ENCODE peak calls at places on chromosome 7, in six cellular contexts. T is IMR-90, S is neuronal stem cell, W is mesenchymal stem cell, N is H1, H is trophoblast cell. E is an unnamed sample.

GRCh38 chr7:129949292-129950133 is 3.2 kb downstream of the UBE2H start:
- DNase-seq in H (peak), W (peak), S (peak), N (peak), T (peak), E (peak)

GRCh38 chr7:351256-351655 is 61.3 kb downstream of the FOXL3 start:
- DNase-seq in H (no peak), T (no peak), N (no peak), W (no peak), S (no peak), E (no peak)

GRCh38 chr7:98285132-98286092 is 3.9 kb downstream of the BRI3 start:
- DNase-seq in H (peak), W (no peak), T (no peak), S (no peak), N (no peak), E (no peak)

GRCh38 chr7:122507591-122507990 is 191.3 kb downstream of the RNF133 start:
- DNase-seq in H (peak), N (no peak), S (no peak), W (no peak), T (no peak), E (no peak)

GRCh38 chr7:38211486-38211885 is 33.4 kb downstream of the STARD3NL start:
- DNase-seq in H (no peak), T (no peak), N (no peak), S (no peak), W (peak), E (no peak)

GRCh38 chr7:129909669-129910068 is 43.1 kb downstream of the UBE2H start:
- DNase-seq in S (no peak), T (no peak), H (no peak), N (peak), W (no peak), E (no peak)

GRCh38 chr7:36969376-36969775 is 245.1 kb upstream of the AOAH start:
- DNase-seq in S (no peak), N (no peak), H (no peak), T (no peak), W (no peak), E (no peak)

GRCh38 chr7:21911341-21911875 is 34.3 kb downstream of the CDCA7L start:
- DNase-seq in S (no peak), N (no peak), W (peak), H (no peak), T (peak), E (no peak)

GRCh38 chr7:87216701-87217508 is 2.6 kb downstream of the TMEM243 start:
- DNase-seq in H (no peak), W (no peak), N (no peak), T (no peak), S (no peak), E (no peak)

GRCh38 chr7:23349484-23350157 is 50.5 kb downstream of the MALSU1 start:
- DNase-seq in S (peak), T (peak), H (no peak), W (peak), N (no peak), E (no peak)

GRCh38 chr7:55120501-55121198 is 101.8 kb downstream of the EGFR start:
- DNase-seq in N (no peak), T (peak), S (no peak), H (peak), W (peak), E (no peak)

GRCh38 chr7:55438765-55439525 is 73.8 kb downstream of the LANCL2 start:
- DNase-seq in T (peak), H (no peak), S (no peak), N (no peak), W (no peak), E (no peak)

GRCh38 chr7:66140924-66141323 is 26.3 kb downstream of the CRCP start:
- DNase-seq in S (no peak), N (no peak), H (peak), T (peak), W (peak), E (no peak)

GRCh38 chr7:142583424-142583823 is 165.8 kb upstream of the PRSS1 start:
- DNase-seq in W (peak), N (no peak), H (peak), T (peak), S (no peak), E (no peak)

GRCh38 chr7:134353411-134353810 is 36.7 kb upstream of the SLC35B4 start:
- DNase-seq in T (no peak), S (no peak), N (no peak), H (no peak), W (no peak), E (no peak)

GRCh38 chr7:18575989-18576572 is 80.5 kb downstream of the HDAC9 start:
- DNase-seq in N (no peak), H (no peak), S (no peak), W (no peak), T (no peak), E (no peak)

GRCh38 chr7:99257065-99257464 is 15.6 kb upstream of the MYH16 start:
- DNase-seq in H (no peak), W (no peak), N (no peak), S (no peak), T (no peak), E (no peak)

GRCh38 chr7:102042016-102042656 is 224.7 kb downstream of the CUX1 start:
- DNase-seq in H (peak), W (peak), T (peak), S (no peak), N (no peak), E (no peak)

GRCh38 chr7:123748171-123748733 is 551 bp downstream of the WASL start:
- DNase-seq in T (peak), W (peak), S (peak), H (peak), N (peak), E (peak)

GRCh38 chr7:108211382-108212201 is 81.4 kb upstream of the LAMB4 start:
- DNase-seq in N (no peak), W (peak), S (no peak), H (no peak), T (peak), E (peak)

GRCh38 chr7:2612445-2613112 is 19.2 kb upstream of the TTYH3 start:
- DNase-seq in W (no peak), S (no peak), H (no peak), T (no peak), N (peak), E (peak)

GRCh38 chr7:24963218-24963617 is 16.8 kb downstream of the OSBPL3 start:
- DNase-seq in N (no peak), S (no peak), W (peak), H (no peak), T (peak), E (no peak)

GRCh38 chr7:34675749-34676374 is 17.8 kb downstream of the NPSR1 start:
- DNase-seq in T (no peak), S (peak), H (no peak), W (peak), N (peak), E (peak)

GRCh38 chr7:140082770-140083169 is 20.0 kb upstream of the PARP12 start:
- DNase-seq in N (no peak), W (no peak), T (no peak), S (no peak), H (no peak), E (no peak)

GRCh38 chr7:44074349-44074695 is 8.0 kb downstream of the POLM start:
- DNase-seq in N (no peak), T (no peak), S (no peak), H (no peak), W (no peak), E (no peak)

GRCh38 chr7:44308741-44309270 is 16.6 kb downstream of the CAMK2B start:
- DNase-seq in W (no peak), S (no peak), H (no peak), T (no peak), N (peak), E (no peak)

GRCh38 chr7:94394058-94394398 is 667 bp upstream of the COL1A2 start:
- DNase-seq in N (peak), H (no peak), T (peak), W (no peak), S (no peak), E (no peak)

GRCh38 chr7:118496138-118496644 is 271.7 kb downstream of the ANKRD7 start:
- DNase-seq in W (peak), S (no peak), T (no peak), N (no peak), H (no peak), E (no peak)

GRCh38 chr7:73992104-73992562 is 35.8 kb upstream of the ELN start:
- DNase-seq in W (peak), T (peak), H (peak), S (no peak), N (no peak), E (no peak)

GRCh38 chr7:479948-480499 is 39.6 kb downstream of the PDGFA start:
- DNase-seq in H (no peak), S (no peak), W (no peak), T (no peak), N (peak), E (no peak)

GRCh38 chr7:106058925-106059324 is 53.2 kb downstream of the SYPL1 start:
- DNase-seq in N (no peak), W (no peak), S (no peak), T (no peak), H (no peak), E (no peak)

GRCh38 chr7:44326261-44327125 is 1.1 kb upstream of the CAMK2B start:
- DNase-seq in H (no peak), W (no peak), S (no peak), T (no peak), N (peak), E (no peak)

GRCh38 chr7:66928388-66928787 is 7.4 kb downstream of the TMEM248 start:
- DNase-seq in H (no peak), S (no peak), W (no peak), N (no peak), T (no peak), E (no peak)

GRCh38 chr7:6376820-6377219 is 70.9 kb downstream of the DAGLB start:
- DNase-seq in W (no peak), S (no peak), H (no peak), T (no peak), N (no peak), E (no peak)

GRCh38 chr7:21318190-21318915 is 109.5 kb upstream of the SP4 start:
- DNase-seq in H (no peak), W (peak), S (no peak), N (no peak), T (no peak), E (no peak)

GRCh38 chr7:11332186-11332864 is 358.7 kb downstream of the PHF14 start:
- DNase-seq in T (no peak), N (no peak), H (no peak), S (no peak), W (no peak), E (no peak)

GRCh38 chr7:76302299-76303056 is at the start of gene HSPB1:
- DNase-seq in T (peak), N (peak), S (peak), W (peak), H (peak), E (peak)

GRCh38 chr7:102460467-102460866 is 4.2 kb downstream of the ALKBH4 start:
- DNase-seq in T (no peak), W (no peak), S (no peak), H (no peak), N (no peak), E (no peak)

GRCh38 chr7:2431260-2431867 is 28.0 kb downstream of the CHST12 start:
- DNase-seq in H (no peak), S (no peak), N (peak), W (no peak), T (no peak), E (peak)

GRCh38 chr7:152085116-152085515 is 59.6 kb downstream of the GALNT11 start:
- DNase-seq in S (no peak), W (no peak), H (no peak), N (no peak), T (no peak), E (no peak)
- H3K14ac ChIP-seq in S (no peak), W (no peak), H (no peak), N (no peak), T (no peak), E (no peak)

GRCh38 chr7:32957326-32958045 is at the start of gene FKBP9:
- DNase-seq in H (peak), N (peak), S (peak), T (peak), W (peak), E (peak)

GRCh38 chr7:32952876-32953275 is 4.4 kb upstream of the FKBP9 start:
- DNase-seq in N (no peak), T (no peak), W (no peak), H (no peak), S (no peak), E (no peak)

GRCh38 chr7:32958046-32959025 is 1.1 kb downstream of the FKBP9 start:
- DNase-seq in S (no peak), N (peak), T (peak), W (peak), H (no peak), E (peak)
- H3K18ac ChIP-seq in S (peak), N (peak), T (peak), W (peak), H (peak), E (no peak)

GRCh38 chr7:156151658-156152057 is 339.4 kb upstream of the SHH start:
- DNase-seq in N (no peak), W (no peak), H (no peak), T (no peak), S (no peak), E (no peak)

GRCh38 chr7:156148995-156149394 is 336.7 kb upstream of the SHH start:
- DNase-seq in N (no peak), H (no peak), W (no peak), S (no peak), T (no peak), E (no peak)

GRCh38 chr7:156153590-156153989 is 341.3 kb upstream of the SHH start:
- DNase-seq in N (no peak), T (no peak), H (no peak), W (no peak), S (no peak), E (no peak)

GRCh38 chr7:156151082-156151481 is 338.8 kb upstream of the SHH start:
- DNase-seq in H (no peak), W (no peak), N (no peak), S (no peak), T (no peak), E (no peak)

GRCh38 chr7:156152380-156152779 is 340.1 kb upstream of the SHH start:
- DNase-seq in T (no peak), S (no peak), H (no peak), W (no peak), N (no peak), E (no peak)
- H3K14ac ChIP-seq in T (no peak), S (no peak), H (no peak), W (no peak), N (no peak), E (no peak)

DNA sequence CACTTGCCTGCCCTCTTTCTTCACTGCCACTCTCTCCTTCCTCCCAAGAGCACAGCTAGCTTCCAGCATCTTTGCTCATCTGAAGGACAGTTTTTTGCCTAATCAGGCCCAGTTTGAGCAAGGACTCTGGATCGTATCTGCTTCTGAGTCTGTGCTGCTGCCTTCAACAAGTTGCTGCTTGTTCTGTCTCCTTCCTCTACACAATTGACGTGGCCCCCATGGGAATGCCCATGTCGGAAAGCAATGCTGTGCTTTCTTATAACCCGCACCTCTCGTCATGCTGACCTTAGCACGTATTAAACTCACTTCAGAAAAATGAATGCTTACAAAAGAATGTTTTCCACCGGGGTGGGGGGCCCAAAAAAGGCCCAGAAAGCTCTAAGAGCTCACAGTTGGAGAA is 324.7 kb upstream of the C7orf33 start:
- DNase-seq in H (no peak), W (no peak), S (no peak), T (no peak), N (no peak), E (no peak)
- H3K18ac ChIP-seq in H (peak), W (no peak), S (no peak), T (no peak), N (peak), E (no peak)

DNA sequence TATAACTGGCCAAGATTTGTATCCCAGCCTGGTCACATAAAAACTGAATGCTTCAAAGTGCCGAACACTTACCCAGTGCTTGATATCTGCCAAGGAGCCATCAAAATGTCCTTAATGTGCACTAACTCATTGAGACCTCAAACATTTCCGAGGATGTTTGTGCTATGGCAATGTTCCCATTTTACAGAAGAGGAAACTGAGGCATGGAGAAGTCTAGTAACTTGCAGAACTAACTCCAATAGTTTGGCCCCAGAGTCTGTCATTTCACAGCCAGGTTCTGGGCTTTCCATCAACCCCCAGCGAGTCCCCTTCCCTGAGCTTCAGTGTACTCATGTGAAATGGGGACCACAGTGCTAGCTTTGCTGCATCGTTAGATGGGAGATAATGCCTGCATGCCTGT is 5.4 kb upstream of the IKZF1 start:
- DNase-seq in W (no peak), H (no peak), S (no peak), N (no peak), T (no peak), E (no peak)
- H3K14ac ChIP-seq in W (no peak), H (no peak), S (no peak), N (no peak), T (no peak), E (no peak)

DNA sequence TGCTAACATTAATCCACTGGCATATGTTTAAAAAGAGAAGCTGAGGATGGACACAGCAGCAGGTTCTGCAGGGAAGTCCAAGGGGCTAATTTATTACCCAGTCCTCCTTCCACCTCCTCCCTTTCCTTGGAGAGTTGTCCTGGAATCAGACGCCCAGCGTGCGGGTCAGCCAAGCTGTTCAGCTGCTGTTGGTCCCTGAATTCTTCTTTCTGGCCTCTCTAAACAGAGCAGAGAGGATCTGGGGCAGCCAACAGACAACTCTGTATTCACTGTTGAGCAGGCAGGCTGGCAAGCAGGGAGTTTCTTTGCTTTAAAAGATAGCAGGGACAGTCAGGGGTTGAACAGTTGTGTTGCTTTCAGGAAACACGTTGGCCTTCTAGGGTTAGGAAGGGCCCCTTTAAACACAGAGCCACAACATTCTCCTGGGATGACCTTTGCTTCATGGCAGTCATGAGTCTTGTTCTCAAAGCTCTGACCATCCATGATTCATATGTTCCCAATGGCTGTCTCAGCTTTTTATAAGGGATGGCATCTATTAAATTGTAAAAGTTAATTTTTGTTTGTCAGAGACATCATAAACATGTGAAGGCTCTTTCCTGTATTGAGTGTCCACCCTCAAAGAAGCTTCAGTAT is 217.0 kb downstream of the CREB5 start:
- DNase-seq in T (peak), W (peak), H (no peak), S (no peak), N (no peak), E (no peak)
- H3K18ac ChIP-seq in T (no peak), W (no peak), H (no peak), S (no peak), N (no peak), E (no peak)

GRCh38 chr7:77897004-77897547 is 98.5 kb downstream of the PHTF2 start:
- DNase-seq in W (no peak), T (no peak), H (no peak), S (no peak), N (no peak), E (no peak)

GRCh38 chr7:77895905-77896304 is 97.3 kb downstream of the PHTF2 start:
- DNase-seq in W (no peak), S (no peak), T (no peak), H (no peak), N (no peak), E (no peak)

GRCh38 chr7:77888998-77889397 is 90.4 kb downstream of the PHTF2 start:
- DNase-seq in W (no peak), T (no peak), S (no peak), H (no peak), N (no peak), E (no peak)

GRCh38 chr7:77893813-77894212 is 95.2 kb downstream of the PHTF2 start:
- DNase-seq in T (no peak), H (no peak), N (no peak), W (no peak), S (no peak), E (no peak)

GRCh38 chr7:77894574-77895091 is 96.1 kb downstream of the PHTF2 start:
- DNase-seq in S (no peak), H (no peak), W (peak), T (no peak), N (no peak), E (no peak)
- H3K14ac ChIP-seq in S (no peak), H (no peak), W (no peak), T (no peak), N (no peak), E (no peak)

GRCh38 chr7:157859915-157860314 is 523.1 kb downstream of the DNAJB6 start:
- DNase-seq in H (no peak), S (no peak), W (no peak), N (no peak), T (no peak), E (peak)
- H3K18ac ChIP-seq in H (no peak), S (peak), W (no peak), N (no peak), T (no peak), E (no peak)

GRCh38 chr7:46576950-46577349 is 655.9 kb upstream of the IGFBP3 start:
- DNase-seq in N (no peak), T (peak), W (peak), S (no peak), H (no peak), E (no peak)
- H3K14ac ChIP-seq in N (no peak), T (no peak), W (no peak), S (no peak), H (no peak), E (no peak)

DNA sequence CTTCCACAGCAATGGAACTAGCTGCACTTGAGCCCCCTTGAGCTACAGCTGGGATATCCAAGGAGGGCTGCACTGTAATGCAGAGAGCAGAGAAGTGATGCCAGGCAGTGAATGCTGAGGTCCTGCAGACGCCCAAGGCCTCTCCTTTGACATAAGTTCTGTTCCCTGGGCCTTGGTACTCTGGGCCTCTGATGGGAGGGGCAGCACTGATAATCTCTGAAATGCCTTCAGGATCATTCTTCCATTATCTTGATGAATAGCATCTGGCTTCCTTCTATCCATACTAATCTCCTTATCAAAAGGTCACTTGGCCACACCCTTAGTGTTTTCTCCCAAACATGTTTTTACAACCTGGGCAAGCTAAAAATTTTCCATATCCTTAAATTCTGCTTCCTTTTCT is 6.9 kb downstream of the GRB10 start:
- DNase-seq in N (no peak), W (no peak), T (no peak), S (no peak), H (no peak), E (no peak)
- H3K18ac ChIP-seq in N (no peak), W (no peak), T (no peak), S (peak), H (no peak), E (no peak)